ENCODE peak calls at places on chromosomes 6 and 20, in seven cellular contexts. One of them, this sample, is unnamed.

GRCh38 chr6:144017167-144018094 is 9.4 kb upstream of the PLAGL1 start:
- DNase-seq in breast epithelium: no peak
- DNase-seq in heart left ventricle: no peak
- DNase-seq in neural crest cell: no peak
- DNase-seq in CD8-positive, alpha-beta T cell: no peak
- DNase-seq in DND-41: no peak
- DNase-seq in tibial nerve: no peak
- DNase-seq in this sample: no peak

GRCh38 chr6:4929319-4929718 is 74.5 kb downstream of the RPP40 start:
- DNase-seq in CD8-positive, alpha-beta T cell: no peak
- DNase-seq in DND-41: no peak
- DNase-seq in heart left ventricle: no peak
- DNase-seq in neural crest cell: no peak
- DNase-seq in breast epithelium: no peak
- DNase-seq in tibial nerve: no peak
- DNase-seq in this sample: no peak

GRCh38 chr20:3995067-3995748 is 20.1 kb downstream of the RNF24 start:
- DNase-seq in DND-41: no peak
- DNase-seq in breast epithelium: no peak
- DNase-seq in tibial nerve: no peak
- DNase-seq in heart left ventricle: no peak
- DNase-seq in neural crest cell: no peak
- DNase-seq in CD8-positive, alpha-beta T cell: no peak
- DNase-seq in this sample: no peak

GRCh38 chr6:5838656-5839396 is 167.9 kb downstream of the NRN1 start:
- DNase-seq in neural crest cell: no peak
- DNase-seq in tibial nerve: no peak
- DNase-seq in breast epithelium: no peak
- DNase-seq in DND-41: no peak
- DNase-seq in CD8-positive, alpha-beta T cell: no peak
- DNase-seq in heart left ventricle: no peak
- DNase-seq in this sample: no peak

GRCh38 chr6:137519629-137520176 is 25.5 kb upstream of the OLIG3 start:
- DNase-seq in neural crest cell: no peak
- DNase-seq in tibial nerve: no peak
- DNase-seq in heart left ventricle: no peak
- DNase-seq in DND-41: no peak
- DNase-seq in CD8-positive, alpha-beta T cell: no peak
- DNase-seq in breast epithelium: no peak
- DNase-seq in this sample: no peak

GRCh38 chr20:23178806-23179205 is 92.7 kb upstream of the CD93 start:
- DNase-seq in tibial nerve: no peak
- DNase-seq in breast epithelium: no peak
- DNase-seq in DND-41: no peak
- DNase-seq in CD8-positive, alpha-beta T cell: no peak
- DNase-seq in neural crest cell: no peak
- DNase-seq in heart left ventricle: no peak
- DNase-seq in this sample: no peak

GRCh38 chr6:41878246-41878645 is 16.9 kb downstream of the USP49 start:
- DNase-seq in heart left ventricle: no peak
- DNase-seq in breast epithelium: no peak
- DNase-seq in DND-41: no peak
- DNase-seq in CD8-positive, alpha-beta T cell: no peak
- DNase-seq in tibial nerve: no peak
- DNase-seq in neural crest cell: no peak
- DNase-seq in this sample: no peak

GRCh38 chr6:137315081-137315480 is 95.9 kb upstream of the IFNGR1 start:
- DNase-seq in CD8-positive, alpha-beta T cell: no peak
- DNase-seq in heart left ventricle: no peak
- DNase-seq in DND-41: no peak
- DNase-seq in tibial nerve: no peak
- DNase-seq in neural crest cell: no peak
- DNase-seq in breast epithelium: no peak
- DNase-seq in this sample: no peak

GRCh38 chr20:16587066-16587465 is 13.8 kb upstream of the KIF16B start:
- DNase-seq in DND-41: no peak
- DNase-seq in CD8-positive, alpha-beta T cell: no peak
- DNase-seq in heart left ventricle: no peak
- DNase-seq in tibial nerve: no peak
- DNase-seq in breast epithelium: no peak
- DNase-seq in neural crest cell: no peak
- DNase-seq in this sample: no peak

GRCh38 chr6:26660096-26660425 is 515 bp upstream of the ZNF322 start:
- DNase-seq in tibial nerve: no peak
- DNase-seq in heart left ventricle: no peak
- DNase-seq in DND-41: no peak
- DNase-seq in neural crest cell: no peak
- DNase-seq in breast epithelium: no peak
- DNase-seq in CD8-positive, alpha-beta T cell: peak; percentile 15
- DNase-seq in this sample: no peak

GRCh38 chr6:154093231-154094044 is 54.4 kb downstream of the OPRM1 start:
- DNase-seq in neural crest cell: no peak
- DNase-seq in heart left ventricle: no peak
- DNase-seq in CD8-positive, alpha-beta T cell: no peak
- DNase-seq in tibial nerve: no peak
- DNase-seq in DND-41: no peak
- DNase-seq in breast epithelium: no peak
- DNase-seq in this sample: no peak

GRCh38 chr20:49276201-49276894 is 1.5 kb downstream of the ZNFX1 start:
- DNase-seq in DND-41: no peak
- DNase-seq in neural crest cell: no peak
- DNase-seq in tibial nerve: no peak
- DNase-seq in heart left ventricle: no peak
- DNase-seq in CD8-positive, alpha-beta T cell: peak; percentile 54
- DNase-seq in breast epithelium: no peak
- DNase-seq in this sample: no peak

GRCh38 chr6:75208564-75209431 is 2.9 kb upstream of the COL12A1 start:
- DNase-seq in breast epithelium: peak; percentile 87
- DNase-seq in DND-41: peak; percentile 75
- DNase-seq in heart left ventricle: peak; percentile 86
- DNase-seq in neural crest cell: peak; percentile 95
- DNase-seq in tibial nerve: peak; percentile 85
- DNase-seq in CD8-positive, alpha-beta T cell: peak; percentile 82
- DNase-seq in this sample: peak; percentile 41

GRCh38 chr6:154488802-154489437 is 21.6 kb downstream of the CNKSR3 start:
- DNase-seq in CD8-positive, alpha-beta T cell: no peak
- DNase-seq in heart left ventricle: no peak
- DNase-seq in neural crest cell: no peak
- DNase-seq in breast epithelium: no peak
- DNase-seq in tibial nerve: no peak
- DNase-seq in DND-41: no peak
- DNase-seq in this sample: no peak

GRCh38 chr20:25864986-25865714 is 168.5 kb upstream of the ZNF337 start:
- DNase-seq in heart left ventricle: peak; percentile 55
- DNase-seq in breast epithelium: no peak
- DNase-seq in DND-41: no peak
- DNase-seq in neural crest cell: no peak
- DNase-seq in tibial nerve: no peak
- DNase-seq in CD8-positive, alpha-beta T cell: no peak
- DNase-seq in this sample: no peak

GRCh38 chr6:28209753-28210535 is 15.1 kb upstream of the ZSCAN9 start:
- DNase-seq in DND-41: no peak
- DNase-seq in breast epithelium: no peak
- DNase-seq in CD8-positive, alpha-beta T cell: no peak
- DNase-seq in tibial nerve: no peak
- DNase-seq in heart left ventricle: no peak
- DNase-seq in neural crest cell: no peak
- DNase-seq in this sample: no peak

GRCh38 chr6:56329296-56330050 is 82.1 kb upstream of the COL21A1 start:
- DNase-seq in tibial nerve: no peak
- DNase-seq in CD8-positive, alpha-beta T cell: no peak
- DNase-seq in breast epithelium: no peak
- DNase-seq in DND-41: no peak
- DNase-seq in heart left ventricle: no peak
- DNase-seq in neural crest cell: no peak
- DNase-seq in this sample: no peak

GRCh38 chr6:70669133-70669532 is 1.4 kb downstream of the SMAP1 start:
- DNase-seq in neural crest cell: no peak
- DNase-seq in DND-41: no peak
- DNase-seq in tibial nerve: no peak
- DNase-seq in breast epithelium: no peak
- DNase-seq in CD8-positive, alpha-beta T cell: no peak
- DNase-seq in heart left ventricle: no peak
- DNase-seq in this sample: no peak

GRCh38 chr6:45438156-45438555 is 60.4 kb upstream of the SUPT3H start:
- DNase-seq in breast epithelium: no peak
- DNase-seq in CD8-positive, alpha-beta T cell: no peak
- DNase-seq in neural crest cell: no peak
- DNase-seq in heart left ventricle: no peak
- DNase-seq in DND-41: no peak
- DNase-seq in tibial nerve: no peak
- DNase-seq in this sample: no peak

GRCh38 chr6:45437441-45437820 is 59.7 kb upstream of the SUPT3H start:
- DNase-seq in DND-41: no peak
- DNase-seq in tibial nerve: no peak
- DNase-seq in neural crest cell: no peak
- DNase-seq in CD8-positive, alpha-beta T cell: no peak
- DNase-seq in breast epithelium: no peak
- DNase-seq in heart left ventricle: no peak
- DNase-seq in this sample: no peak

GRCh38 chr6:45439459-45439858 is 61.7 kb upstream of the SUPT3H start:
- DNase-seq in neural crest cell: no peak
- DNase-seq in breast epithelium: no peak
- DNase-seq in DND-41: no peak
- DNase-seq in CD8-positive, alpha-beta T cell: no peak
- DNase-seq in heart left ventricle: no peak
- DNase-seq in tibial nerve: no peak
- DNase-seq in this sample: no peak

GRCh38 chr6:45439861-45440388 is 62.2 kb upstream of the SUPT3H start:
- DNase-seq in DND-41: no peak
- DNase-seq in tibial nerve: no peak
- DNase-seq in breast epithelium: no peak
- DNase-seq in CD8-positive, alpha-beta T cell: no peak
- DNase-seq in neural crest cell: no peak
- DNase-seq in heart left ventricle: no peak
- DNase-seq in this sample: no peak

DNA sequence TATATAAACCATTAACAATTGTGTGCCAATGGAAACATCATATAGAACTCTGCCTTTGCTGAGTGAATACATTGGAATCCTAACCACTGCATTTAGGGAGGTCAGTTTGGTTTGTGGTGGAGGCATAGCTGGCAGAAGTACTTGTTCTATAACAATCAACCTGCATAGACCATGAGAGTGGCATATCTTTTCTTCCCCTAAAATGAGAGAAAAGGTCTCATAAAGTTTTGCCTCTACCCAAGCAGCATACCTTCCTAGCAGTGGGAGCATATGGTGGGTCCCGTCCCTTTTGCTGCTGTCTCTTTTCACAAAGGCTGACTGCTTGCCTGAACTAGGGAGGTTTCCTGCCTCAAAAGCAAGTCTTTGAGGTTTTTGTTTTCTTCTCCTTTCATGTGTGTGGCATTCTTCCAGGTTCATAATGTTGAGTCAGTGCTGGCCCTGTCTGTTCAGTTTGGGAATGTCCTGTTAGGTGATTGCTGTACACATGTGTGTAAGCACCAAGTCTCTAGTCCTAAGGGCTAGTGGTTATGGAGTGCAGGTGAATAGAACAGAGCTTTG is 61.2 kb upstream of the SUPT3H start:
- DNase-seq in DND-41: peak; percentile 68
- DNase-seq in tibial nerve: no peak
- DNase-seq in neural crest cell: no peak
- DNase-seq in heart left ventricle: no peak
- DNase-seq in breast epithelium: no peak
- DNase-seq in CD8-positive, alpha-beta T cell: no peak
- DNase-seq in this sample: no peak
- TF ChIP-seq CTCF in DND-41: peak; percentile 26
- TF ChIP-seq CTCF in tibial nerve: no peak
- TF ChIP-seq CTCF in neural crest cell: no peak
- TF ChIP-seq CTCF in heart left ventricle: no peak
- TF ChIP-seq CTCF in breast epithelium: no peak
- TF ChIP-seq CTCF in CD8-positive, alpha-beta T cell: no peak
- TF ChIP-seq CTCF in this sample: no peak

GRCh38 chr6:16239798-16240123 is 1.4 kb downstream of the GMPR start:
- DNase-seq in neural crest cell: no peak
- DNase-seq in tibial nerve: no peak
- DNase-seq in heart left ventricle: no peak
- DNase-seq in DND-41: no peak
- DNase-seq in CD8-positive, alpha-beta T cell: no peak
- DNase-seq in breast epithelium: no peak
- DNase-seq in this sample: no peak
- TF ChIP-seq CTCF in neural crest cell: no peak
- TF ChIP-seq CTCF in tibial nerve: no peak
- TF ChIP-seq CTCF in heart left ventricle: peak; percentile 4
- TF ChIP-seq CTCF in DND-41: no peak
- TF ChIP-seq CTCF in CD8-positive, alpha-beta T cell: no peak
- TF ChIP-seq CTCF in breast epithelium: no peak
- TF ChIP-seq CTCF in this sample: no peak

DNA sequence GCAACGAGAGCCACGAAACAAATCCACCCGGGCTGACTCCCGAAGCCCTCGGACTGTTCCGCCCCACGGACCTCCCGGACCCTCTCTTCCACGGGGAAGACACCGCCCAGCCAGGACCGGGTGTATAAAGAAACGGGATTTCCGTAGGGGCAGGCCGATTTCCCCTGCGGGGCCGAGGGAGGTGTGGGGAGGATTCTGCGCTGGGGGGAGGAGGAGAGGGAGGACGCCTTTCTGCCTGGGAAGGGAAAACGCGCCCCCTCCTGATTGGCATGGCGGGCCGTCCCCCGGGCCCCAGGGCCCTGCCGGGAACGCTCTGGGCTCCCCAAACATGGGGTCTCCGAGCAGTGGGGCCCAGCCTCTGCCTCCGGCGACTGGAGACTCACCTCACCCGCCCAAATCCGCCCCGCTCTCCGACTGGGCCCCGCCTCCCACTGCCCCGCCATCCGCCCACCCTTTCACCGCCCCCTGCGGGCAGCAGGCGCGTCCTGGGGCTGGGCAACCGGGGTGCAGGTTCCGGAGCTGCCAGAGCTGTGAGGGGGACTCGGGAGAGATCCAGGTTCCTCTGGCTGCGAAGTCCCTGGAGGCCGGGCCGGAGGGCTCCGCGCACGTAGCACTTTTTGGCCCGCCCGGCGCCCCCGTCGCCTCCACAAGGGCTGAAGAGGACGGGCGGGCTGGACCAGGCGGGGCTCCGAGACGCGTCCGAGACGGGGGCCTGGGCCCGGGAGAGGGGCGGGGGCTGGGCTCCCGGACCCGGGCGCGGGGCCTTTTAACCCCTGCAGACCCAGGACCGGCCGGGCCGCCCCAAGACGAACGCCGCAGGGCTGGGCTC is 586 bp upstream of the PPDPF start:
- DNase-seq in neural crest cell: peak; percentile 53
- DNase-seq in tibial nerve: no peak
- DNase-seq in DND-41: peak; percentile 71
- DNase-seq in CD8-positive, alpha-beta T cell: peak; percentile 73
- DNase-seq in breast epithelium: no peak
- DNase-seq in heart left ventricle: peak; percentile 86
- DNase-seq in this sample: no peak
- TF ChIP-seq CTCF in neural crest cell: peak; percentile 49
- TF ChIP-seq CTCF in tibial nerve: peak; percentile 28
- TF ChIP-seq CTCF in DND-41: peak; percentile 35
- TF ChIP-seq CTCF in CD8-positive, alpha-beta T cell: peak; percentile 5
- TF ChIP-seq CTCF in breast epithelium: no peak
- TF ChIP-seq CTCF in heart left ventricle: peak; percentile 37
- TF ChIP-seq CTCF in this sample: peak; percentile 16

DNA sequence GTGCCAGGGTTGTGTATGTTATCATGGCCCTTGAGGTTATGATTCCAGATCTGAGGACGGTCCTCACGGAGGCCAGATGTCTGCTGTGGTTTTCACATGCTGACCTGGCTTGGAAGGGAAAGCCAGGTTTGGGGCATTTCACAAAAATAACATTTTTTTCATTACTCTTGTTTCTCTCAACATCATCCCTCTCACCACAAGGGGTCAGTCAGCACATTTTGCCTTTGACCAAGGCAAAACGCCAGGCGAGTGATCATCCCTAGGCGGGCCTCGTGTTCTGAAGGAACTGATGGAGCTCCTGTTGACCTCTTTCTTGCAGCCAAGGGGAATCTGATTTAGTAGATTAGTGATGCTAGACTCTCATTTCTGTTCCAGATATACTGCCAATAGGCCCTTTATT is 133.5 kb downstream of the TBC1D7 start:
- DNase-seq in neural crest cell: peak; percentile 14
- DNase-seq in DND-41: peak; percentile 6
- DNase-seq in CD8-positive, alpha-beta T cell: no peak
- DNase-seq in breast epithelium: no peak
- DNase-seq in tibial nerve: no peak
- DNase-seq in heart left ventricle: no peak
- DNase-seq in this sample: peak; percentile 10
- TF ChIP-seq CTCF in neural crest cell: peak; percentile 61
- TF ChIP-seq CTCF in DND-41: peak; percentile 21
- TF ChIP-seq CTCF in CD8-positive, alpha-beta T cell: no peak
- TF ChIP-seq CTCF in breast epithelium: peak; percentile 28
- TF ChIP-seq CTCF in tibial nerve: peak; percentile 53
- TF ChIP-seq CTCF in heart left ventricle: peak; percentile 41
- TF ChIP-seq CTCF in this sample: peak; percentile 74

This sample was measured in Panc1.